ENCODE peak calls at places on chromosome 1, in four cellular contexts. Q is WTC11, B is Daoy, W is HTR-8/SVneo. P is an unnamed sample.
A peak's percentile ranks its signal among the peaks of the same experiment; 100 is the strongest.

GRCh38 chr1:6591222-6591621 is 11.4 kb downstream of the ZBTB48 start:
- DNase-seq in Q (no peak), W (no peak), B (no peak), P (no peak)

GRCh38 chr1:3516481-3516869 is 62.0 kb downstream of the ARHGEF16 start:
- DNase-seq in W (no peak), Q (no peak), B (no peak), P (no peak)

GRCh38 chr1:210464519-210465039 is 135.9 kb downstream of the HHAT start:
- DNase-seq in B (peak; percentile 83), W (no peak), Q (no peak), P (peak; percentile 19)

GRCh38 chr1:178143730-178144343 is 49.9 kb downstream of the RASAL2 start:
- DNase-seq in B (peak; percentile 19), W (no peak), Q (no peak), P (no peak)

GRCh38 chr1:24910751-24911650 is 19.1 kb downstream of the RUNX3 start:
- DNase-seq in W (no peak), Q (no peak), B (peak; percentile 86), P (peak; percentile 4)

GRCh38 chr1:202002447-202002846 is 7.9 kb upstream of the ELF3 start:
- DNase-seq in Q (no peak), W (no peak), B (no peak), P (no peak)

GRCh38 chr1:186566140-186566850 is 105.4 kb upstream of the PDC start:
- DNase-seq in W (no peak), B (peak; percentile 13), Q (no peak), P (no peak)

GRCh38 chr1:18812540-18812939 is 46.9 kb downstream of the TAS1R2 start:
- DNase-seq in B (no peak), Q (no peak), W (no peak), P (no peak)

GRCh38 chr1:202935863-202936262 is 8.8 kb upstream of the KLHL12 start:
- DNase-seq in W (no peak), Q (no peak), B (no peak), P (no peak)

GRCh38 chr1:116064616-116065015 is 46.6 kb upstream of the MAB21L3 start:
- DNase-seq in Q (no peak), W (no peak), B (no peak), P (no peak)

GRCh38 chr1:92446990-92447681 is 39.6 kb downstream of the GFI1 start:
- DNase-seq in W (no peak), Q (peak; percentile 20), B (no peak), P (no peak)

GRCh38 chr1:240712014-240712731 is 100.2 kb upstream of the GREM2 start:
- DNase-seq in B (no peak), W (no peak), Q (no peak), P (no peak)

GRCh38 chr1:166902279-166902678 is 26.2 kb upstream of the TADA1 start:
- DNase-seq in B (peak; percentile 53), Q (no peak), W (no peak), P (no peak)

GRCh38 chr1:238469146-238469601 is 578.5 kb upstream of the ZP4 start:
- DNase-seq in B (peak; percentile 37), Q (no peak), W (no peak), P (no peak)

P was measured in nephron progenitor cell.